ENCODE peak calls at places on chromosome 15, in five cellular contexts. E, R, C, V and M are unnamed samples.

GRCh38 chr15:82139823-82140268 is 94.0 kb upstream of the MEX3B start:
- DNase-seq in E (no peak), R (peak), C (peak), V (peak), M (no peak)

GRCh38 chr15:57619746-57620145 is 28.0 kb downstream of the MYZAP start:
- DNase-seq in E (no peak), R (no peak), C (no peak), V (no peak), M (peak)

GRCh38 chr15:31301687-31301990 is 25.0 kb upstream of the KLF13 start:
- DNase-seq in E (no peak), R (no peak), C (no peak), V (no peak), M (no peak)

GRCh38 chr15:72358532-72359180 is 17.2 kb downstream of the HEXA start:
- DNase-seq in E (no peak), R (no peak), C (peak), V (peak), M (peak)

GRCh38 chr15:23750776-23751175 is 63.7 kb upstream of the NDN start:
- DNase-seq in E (no peak), R (no peak), C (no peak), V (no peak), M (no peak)

GRCh38 chr15:40877691-40878090 is 3.7 kb upstream of the RHOV start:
- DNase-seq in E (no peak), R (no peak), C (no peak), V (no peak), M (no peak)

GRCh38 chr15:78420220-78420619 is 17.8 kb upstream of the IREB2 start:
- DNase-seq in E (no peak), R (no peak), C (no peak), V (no peak), M (no peak)

GRCh38 chr15:75943246-75943645 is 39.6 kb downstream of the FBXO22 start:
- DNase-seq in E (no peak), R (no peak), C (no peak), V (no peak), M (no peak)

GRCh38 chr15:80777137-80777536 is 2.0 kb upstream of the CEMIP start:
- DNase-seq in E (no peak), R (no peak), C (no peak), V (peak), M (peak)

GRCh38 chr15:56192659-56193442 is 50.8 kb downstream of the RFX7 start:
- DNase-seq in E (no peak), R (no peak), C (no peak), V (no peak), M (no peak)

GRCh38 chr15:80155001-80155377 is 2.2 kb downstream of the FAH start:
- DNase-seq in E (no peak), R (no peak), C (no peak), V (no peak), M (no peak)

GRCh38 chr15:68717952-68718351 is 102.7 kb downstream of the ANP32A start:
- DNase-seq in E (no peak), R (no peak), C (no peak), V (no peak), M (no peak)

GRCh38 chr15:70047386-70048195 is 50.1 kb downstream of the TLE3 start:
- DNase-seq in E (no peak), R (no peak), C (no peak), V (no peak), M (no peak)

GRCh38 chr15:63522143-63522531 is 17.7 kb downstream of the USP3 start:
- DNase-seq in E (no peak), R (no peak), C (no peak), V (no peak), M (no peak)

GRCh38 chr15:96330064-96330449 is 443 bp upstream of the NR2F2 start:
- DNase-seq in E (no peak), R (peak), C (peak), V (no peak), M (peak)

GRCh38 chr15:70505411-70505919 is 257.9 kb downstream of the UACA start:
- DNase-seq in E (no peak), R (no peak), C (peak), V (peak), M (no peak)

GRCh38 chr15:45254405-45255293 is 2.6 kb downstream of the SLC28A2 start:
- DNase-seq in E (no peak), R (no peak), C (peak), V (no peak), M (peak)

GRCh38 chr15:72117448-72117697 is 577 bp downstream of the MYO9A start:
- DNase-seq in E (peak), R (no peak), C (peak), V (peak), M (peak)

GRCh38 chr15:73382131-73382530 is 13.4 kb upstream of the HCN4 start:
- DNase-seq in E (no peak), R (no peak), C (peak), V (no peak), M (no peak)

GRCh38 chr15:101307048-101307896 is 12.2 kb upstream of the SNRPA1 start:
- DNase-seq in E (no peak), R (no peak), C (no peak), V (no peak), M (no peak)